ENCODE peak calls at places on chromosome 15, in four cellular contexts. V, M, H and P are unnamed samples.

GRCh38 chr15:85482896-85483295 is 102.5 kb downstream of the AKAP13 start:
- DNase-seq in V (no peak), M (no peak), H (no peak), P (no peak)

GRCh38 chr15:29233566-29233965 is 36.1 kb downstream of the NSMCE3 start:
- DNase-seq in V (no peak), M (no peak), H (no peak), P (no peak)

GRCh38 chr15:68309024-68309423 is 31.5 kb downstream of the FEM1B start:
- DNase-seq in V (no peak), M (peak), H (no peak), P (no peak)

GRCh38 chr15:38076806-38077205 is 142.4 kb downstream of the TMCO5A start:
- DNase-seq in V (peak), M (no peak), H (no peak), P (no peak)

GRCh38 chr15:100111103-100112060 is 230.4 kb downstream of the ADAMTS17 start:
- DNase-seq in V (no peak), M (peak), H (no peak), P (no peak)

GRCh38 chr15:76196949-76197315 is 114.3 kb downstream of the ETFA start:
- DNase-seq in V (no peak), M (no peak), H (no peak), P (no peak)

GRCh38 chr15:88021601-88022000 is 234.9 kb downstream of the NTRK3 start:
- DNase-seq in V (no peak), M (no peak), H (no peak), P (no peak)

GRCh38 chr15:68427366-68427765 is 4.6 kb downstream of the ITGA11 start:
- DNase-seq in V (no peak), M (no peak), H (no peak), P (no peak)

GRCh38 chr15:66621491-66622467 is 56.0 kb upstream of the LCTL start:
- DNase-seq in V (peak), M (no peak), H (peak), P (no peak)

GRCh38 chr15:71199384-71200351 is 84.4 kb downstream of the THSD4 start:
- DNase-seq in V (no peak), M (no peak), H (no peak), P (no peak)

GRCh38 chr15:53588773-53589172 is 170.7 kb downstream of the WDR72 start:
- DNase-seq in V (no peak), M (no peak), H (no peak), P (no peak)

GRCh38 chr15:95176794-95177577 is 945.6 kb downstream of the MCTP2 start:
- DNase-seq in V (no peak), M (no peak), H (no peak), P (no peak)

GRCh38 chr15:40909662-40910625 is 15.7 kb downstream of the VPS18 start:
- DNase-seq in V (no peak), M (peak), H (no peak), P (no peak)

GRCh38 chr15:73983773-73984172 is 8.3 kb downstream of the STOML1 start:
- DNase-seq in V (no peak), M (no peak), H (no peak), P (no peak)

GRCh38 chr15:76336254-76337046 is at the start of gene ISL2:
- DNase-seq in V (peak), M (peak), H (peak), P (peak)

GRCh38 chr15:89936051-89936792 is 23.5 kb upstream of the ARPIN start:
- DNase-seq in V (no peak), M (no peak), H (no peak), P (no peak)

GRCh38 chr15:77702211-77702957 is 69.7 kb upstream of the LINGO1 start:
- DNase-seq in V (peak), M (no peak), H (peak), P (no peak)

GRCh38 chr15:98226578-98226977 is 266.1 kb downstream of the ARRDC4 start:
- DNase-seq in V (no peak), M (no peak), H (no peak), P (no peak)

GRCh38 chr15:22995786-22996185 is 15.6 kb upstream of the CYFIP1 start:
- DNase-seq in V (no peak), M (no peak), H (no peak), P (no peak)

GRCh38 chr15:22988811-22989210 is 8.6 kb upstream of the CYFIP1 start:
- DNase-seq in V (no peak), M (no peak), H (no peak), P (no peak)

GRCh38 chr15:22992026-22992331 is 11.8 kb upstream of the CYFIP1 start:
- DNase-seq in V (no peak), M (no peak), H (no peak), P (no peak)

GRCh38 chr15:22989576-22990477 is 9.7 kb upstream of the CYFIP1 start:
- DNase-seq in V (no peak), M (no peak), H (no peak), P (no peak)
- TF ChIP-seq TCF7 in V (no peak), M (no peak), H (no peak), P (no peak)

DNA sequence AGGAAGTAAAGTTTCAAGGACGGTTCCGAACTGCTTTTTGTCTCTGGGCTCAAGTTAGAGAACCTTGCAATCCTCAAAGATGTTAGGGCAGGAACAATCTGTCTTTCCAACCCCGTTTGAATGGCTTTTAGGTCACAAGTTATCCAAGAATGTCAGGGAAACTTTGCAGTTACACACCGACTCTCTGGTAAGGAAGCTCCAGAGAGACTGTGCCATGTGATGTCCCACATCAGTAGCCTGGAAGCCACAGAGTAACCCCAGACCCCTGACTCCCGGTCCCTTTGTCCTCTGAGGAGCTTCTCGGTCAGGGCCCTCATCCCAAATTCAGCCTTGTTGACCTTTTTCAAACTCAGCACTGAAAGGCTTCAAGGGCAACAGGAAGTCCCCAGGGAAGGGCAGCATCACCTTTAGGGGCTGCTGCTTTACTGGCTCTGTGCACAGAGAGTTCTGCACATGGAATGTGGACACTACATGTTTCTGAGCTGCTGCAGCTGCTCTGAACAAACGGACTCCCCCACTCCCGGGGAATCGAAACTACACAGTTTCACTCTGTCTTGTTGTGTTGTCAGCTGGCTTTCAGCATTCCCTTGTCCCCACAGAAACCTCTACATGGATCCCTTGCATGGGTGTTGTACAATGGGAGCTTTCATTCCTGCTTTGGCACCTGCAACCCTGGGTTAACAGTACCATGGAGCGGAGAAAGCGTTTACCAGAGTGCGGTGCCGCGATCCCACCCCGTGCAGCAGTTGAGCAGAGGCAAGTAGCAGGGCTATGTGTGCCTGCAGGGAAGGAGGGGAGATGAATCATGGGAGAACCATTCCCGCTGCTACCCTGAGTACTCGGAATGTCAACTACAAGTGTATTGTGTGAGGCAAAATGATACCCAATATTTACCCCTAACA is 408.2 kb upstream of the THBS1 start:
- DNase-seq in V (no peak), M (peak), H (no peak), P (no peak)
- TF ChIP-seq TCF7 in V (no peak), M (no peak), H (no peak), P (no peak)

GRCh38 chr15:63938486-63939061 is 104.8 kb upstream of the HERC1 start:
- DNase-seq in V (no peak), M (no peak), H (no peak), P (no peak)

GRCh38 chr15:63928185-63928852 is 94.6 kb upstream of the HERC1 start:
- DNase-seq in V (no peak), M (peak), H (no peak), P (no peak)

GRCh38 chr15:63930034-63930433 is 96.3 kb upstream of the HERC1 start:
- DNase-seq in V (peak), M (no peak), H (no peak), P (no peak)

GRCh38 chr15:63931556-63931955 is 97.8 kb upstream of the HERC1 start:
- DNase-seq in V (no peak), M (no peak), H (no peak), P (no peak)

GRCh38 chr15:63933522-63933921 is 99.8 kb upstream of the HERC1 start:
- DNase-seq in V (no peak), M (no peak), H (no peak), P (no peak)
- TF ChIP-seq TCF7 in V (no peak), M (no peak), H (no peak), P (no peak)

GRCh38 chr15:101242160-101242998 is 9.5 kb downstream of the CHSY1 start:
- DNase-seq in V (no peak), M (no peak), H (no peak), P (peak)
- TF ChIP-seq TCF7 in V (no peak), M (no peak), H (no peak), P (no peak)

DNA sequence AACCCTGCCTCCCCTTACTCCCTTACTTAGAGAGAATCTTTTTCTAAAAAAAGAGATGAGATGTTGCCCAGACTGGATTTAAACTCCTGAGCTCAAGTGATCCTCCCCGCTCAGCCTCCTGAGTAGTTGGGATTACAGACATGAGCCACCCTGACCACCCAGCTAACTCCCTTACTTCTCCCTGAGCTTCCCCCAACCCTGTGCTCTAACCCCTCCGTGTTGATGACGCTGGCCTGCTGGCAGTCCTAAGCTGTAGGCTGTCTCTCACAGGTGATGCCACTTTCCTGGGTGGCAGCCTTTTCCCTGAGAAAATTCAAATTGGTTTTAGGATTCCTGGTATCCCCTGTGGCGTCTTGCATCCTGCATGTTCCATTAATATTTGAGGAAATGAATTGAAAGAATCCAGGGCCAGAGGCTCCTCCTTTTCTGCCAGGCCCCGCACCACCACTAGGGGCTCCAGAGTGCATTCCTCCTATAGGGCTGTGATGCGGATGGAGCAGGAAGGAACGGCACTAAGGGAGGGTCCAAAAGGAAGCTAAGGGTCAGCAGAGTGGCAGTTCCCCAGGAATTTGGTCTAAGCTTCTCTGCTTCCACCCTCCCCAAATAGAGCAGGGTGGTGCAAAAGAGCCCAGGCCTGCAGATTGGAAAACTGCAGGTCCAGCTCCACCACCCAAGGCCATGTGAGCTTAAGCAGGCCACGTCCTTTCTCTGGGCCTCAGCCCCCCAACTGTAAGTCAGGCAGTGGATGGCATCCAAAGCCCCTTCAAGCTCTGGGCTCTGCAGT is 101.1 kb downstream of the DAPK2 start:
- DNase-seq in V (peak), M (peak), H (peak), P (no peak)
- TF ChIP-seq TCF7 in V (no peak), M (no peak), H (no peak), P (no peak)

DNA sequence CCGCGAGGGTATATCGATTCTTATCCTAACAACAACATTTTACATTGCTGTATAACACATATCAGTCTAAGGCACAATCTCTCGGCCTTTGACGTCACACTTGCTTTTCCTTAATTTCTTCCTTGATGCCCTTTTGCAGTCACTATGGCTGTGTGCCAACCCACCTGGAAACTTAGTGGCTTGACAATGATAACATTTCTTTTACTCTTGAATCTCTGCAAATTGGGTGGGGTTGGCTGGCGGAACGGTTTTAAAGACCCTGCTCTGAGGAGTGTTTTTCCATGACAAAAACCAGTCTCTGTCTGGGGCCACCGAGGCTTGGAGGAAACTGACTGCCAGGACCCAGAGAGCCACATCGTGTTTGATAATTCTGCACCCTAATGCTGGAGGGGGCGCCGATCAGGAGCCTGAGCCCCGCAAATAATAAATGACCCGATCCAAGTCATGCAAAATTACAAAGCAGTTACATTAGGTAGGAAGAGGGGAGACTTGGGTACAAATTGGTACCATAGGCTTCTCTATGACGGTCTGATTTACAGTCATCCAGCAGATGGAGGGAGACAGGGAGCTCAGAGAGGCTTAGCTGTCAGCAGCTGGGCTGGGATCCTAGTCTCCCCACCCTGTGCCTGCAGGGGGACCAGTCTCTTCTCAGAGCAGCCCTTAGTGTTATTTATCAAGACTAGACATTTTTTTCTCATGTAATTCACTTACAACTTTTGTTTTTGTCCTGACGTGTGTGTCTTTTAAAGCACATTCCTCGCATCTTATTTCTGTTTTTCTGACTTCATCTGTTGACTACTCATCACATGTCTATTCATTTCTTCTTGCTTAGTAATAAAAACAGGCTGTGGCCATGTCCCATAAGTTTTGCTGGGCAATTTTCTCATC is 115.8 kb downstream of the KLF13 start:
- DNase-seq in V (no peak), M (no peak), H (no peak), P (no peak)
- TF ChIP-seq TCF7 in V (no peak), M (no peak), H (no peak), P (no peak)

GRCh38 chr15:69558138-69558409 is 105.5 kb downstream of the RPLP1 start:
- DNase-seq in V (no peak), M (no peak), H (no peak), P (no peak)

GRCh38 chr15:69562097-69562496 is 109.5 kb downstream of the RPLP1 start:
- DNase-seq in V (no peak), M (no peak), H (no peak), P (no peak)

GRCh38 chr15:69557340-69558137 is 104.9 kb downstream of the RPLP1 start:
- DNase-seq in V (no peak), M (peak), H (no peak), P (no peak)

GRCh38 chr15:69561071-69561784 is 108.6 kb downstream of the RPLP1 start:
- DNase-seq in V (no peak), M (peak), H (no peak), P (no peak)

GRCh38 chr15:69559440-69560215 is 107.0 kb downstream of the RPLP1 start:
- DNase-seq in V (no peak), M (no peak), H (no peak), P (no peak)
- TF ChIP-seq TCF7 in V (no peak), M (no peak), H (no peak), P (no peak)

GRCh38 chr15:58477228-58477627 is 45.4 kb downstream of the LIPC start:
- DNase-seq in V (no peak), M (no peak), H (no peak), P (no peak)
- TF ChIP-seq TCF7 in V (no peak), M (no peak), H (no peak), P (no peak)

GRCh38 chr15:59312199-59312598 is 60.5 kb downstream of the MYO1E start:
- DNase-seq in V (no peak), M (no peak), H (no peak), P (no peak)

GRCh38 chr15:59311245-59311644 is 61.4 kb downstream of the MYO1E start:
- DNase-seq in V (no peak), M (no peak), H (no peak), P (no peak)

GRCh38 chr15:59313703-59314332 is 58.9 kb downstream of the MYO1E start:
- DNase-seq in V (no peak), M (peak), H (no peak), P (peak)

GRCh38 chr15:59317211-59317610 is 55.5 kb downstream of the MYO1E start:
- DNase-seq in V (no peak), M (no peak), H (no peak), P (no peak)

GRCh38 chr15:59315914-59316428 is 56.7 kb downstream of the MYO1E start:
- DNase-seq in V (no peak), M (no peak), H (no peak), P (no peak)
- TF ChIP-seq TCF7 in V (no peak), M (no peak), H (no peak), P (no peak)